ENCODE peak calls at places on chromosomes 12 and 14, in eight cellular contexts. H is stimulated activated CD4-positive, alpha-beta T cell treated with anti-CD3 and anti-CD28 coated beads, Interleukin-1b, Interleukin-23, amount 100 ng/mL, for 1 hour; S is dorsolateral prefrontal cortex; Y is H4; K is GOT3; R is HEK293T; E is activated gamma-delta T cell treated with anti-CD3 and anti-CD28 coated beads, Interleukin-2, amount 50 U/mL, for 16 hours; A is GM13976. Z is an unnamed sample.

GRCh38 chr12:12992418-12993175 is 7.5 kb downstream of the HEBP1 start:
- DNase-seq in R (no peak), K (no peak), E (no peak), S (peak; percentile 36), H (no peak), A (no peak), Y (peak; percentile 95), Z (no peak)

GRCh38 chr12:107610030-107610859 is 75.4 kb upstream of the PWP1 start:
- DNase-seq in A (peak; percentile 56), R (peak; percentile 43), Y (no peak), H (no peak), K (no peak), E (no peak), S (peak; percentile 41), Z (peak; percentile 17)

GRCh38 chr12:109680521-109681030 is 33.0 kb upstream of the FAM222A start:
- DNase-seq in E (no peak), R (no peak), S (no peak), Y (no peak), K (no peak), H (no peak), A (no peak), Z (no peak)

GRCh38 chr12:10540776-10541205 is 35.1 kb downstream of the EIF2S3B start:
- DNase-seq in K (no peak), S (no peak), H (no peak), A (no peak), R (no peak), E (no peak), Y (no peak), Z (peak; percentile 88)

GRCh38 chr14:100221419-100222218 is 17.3 kb upstream of the YY1 start:
- DNase-seq in A (peak; percentile 71), H (peak; percentile 33), Y (no peak), R (peak; percentile 54), E (peak; percentile 48), K (no peak), S (no peak), Z (no peak)

GRCh38 chr12:109625131-109625559 is 51.6 kb downstream of the MVK start:
- DNase-seq in R (no peak), A (no peak), E (no peak), H (no peak), Y (peak; percentile 26), K (no peak), S (peak; percentile 94), Z (no peak)

GRCh38 chr14:90373887-90374286 is 22.9 kb upstream of the CALM1 start:
- DNase-seq in K (no peak), H (no peak), E (no peak), Y (no peak), R (peak; percentile 36), A (no peak), S (no peak), Z (no peak)

GRCh38 chr12:105499223-105499622 is 168.7 kb downstream of the C12orf75 start:
- DNase-seq in R (no peak), K (no peak), A (no peak), S (no peak), E (no peak), H (no peak), Y (no peak), Z (no peak)

GRCh38 chr12:44078273-44078672 is 242.4 kb downstream of the TMEM117 start:
- DNase-seq in H (no peak), A (no peak), K (no peak), Y (peak; percentile 13), R (no peak), S (no peak), E (no peak), Z (no peak)

GRCh38 chr12:62933220-62933870 is 1.6 kb downstream of the PPM1H start:
- DNase-seq in R (peak; percentile 50), S (peak; percentile 88), H (no peak), E (no peak), A (no peak), K (no peak), Y (no peak), Z (no peak)

GRCh38 chr12:50282581-50283229 is 615 bp downstream of the LIMA1 start:
- DNase-seq in A (no peak), E (no peak), R (peak; percentile 6), S (no peak), H (no peak), K (no peak), Y (no peak), Z (no peak)

GRCh38 chr12:132453361-132454133 is 36.4 kb upstream of the FBRSL1 start:
- DNase-seq in K (no peak), E (no peak), A (no peak), R (no peak), Y (peak; percentile 92), H (no peak), S (no peak), Z (no peak)

GRCh38 chr12:132422057-132423043 is 67.6 kb upstream of the FBRSL1 start:
- DNase-seq in A (no peak), H (no peak), Y (no peak), S (no peak), K (no peak), R (no peak), E (no peak), Z (no peak)

GRCh38 chr14:53894456-53894855 is 62.2 kb downstream of the BMP4 start:
- DNase-seq in E (no peak), A (peak; percentile 50), R (no peak), S (no peak), Y (peak; percentile 25), H (no peak), K (no peak), Z (peak; percentile 17)

GRCh38 chr12:99810718-99811593 is 163.4 kb downstream of the GARIN6 start:
- DNase-seq in H (no peak), S (no peak), Y (peak; percentile 39), A (no peak), E (no peak), R (no peak), K (no peak), Z (no peak)